ENCODE peak calls at places on chromosomes 5 and 9, in four cellular contexts. T, G, Y and P are unnamed samples.
A peak's percentile ranks its signal among the peaks of the same experiment; 100 is the strongest.

GRCh38 chr5:59840200-59840601 is 53.3 kb downstream of the PDE4D start:
- DNase-seq in T (no peak), G (no peak), Y (no peak), P (no peak)

GRCh38 chr9:131848570-131849160 is 108.8 kb upstream of the RAPGEF1 start:
- DNase-seq in T (no peak), G (no peak), Y (no peak), P (no peak)

GRCh38 chr5:82092-82491 is 9.9 kb upstream of the PLEKHG4B start:
- DNase-seq in T (no peak), G (no peak), Y (no peak), P (peak; percentile 50)

GRCh38 chr9:104694218-104694617 is at the start of gene OR13D1:
- DNase-seq in T (no peak), G (no peak), Y (no peak), P (no peak)

GRCh38 chr5:134129411-134130238 is 15.1 kb downstream of the TCF7 start:
- DNase-seq in T (no peak), G (no peak), Y (peak; percentile 60), P (no peak)

GRCh38 chr9:131812116-131812790 is 72.4 kb upstream of the RAPGEF1 start:
- DNase-seq in T (no peak), G (no peak), Y (no peak), P (no peak)

GRCh38 chr9:94805585-94805984 is 79.1 kb downstream of the AOPEP start:
- DNase-seq in T (no peak), G (no peak), Y (no peak), P (peak; percentile 92)

GRCh38 chr9:108535526-108535925 is 320.3 kb downstream of the ACTL7B start:
- DNase-seq in T (no peak), G (no peak), Y (no peak), P (no peak)

GRCh38 chr9:83472221-83472665 is 66.0 kb downstream of the FRMD3 start:
- DNase-seq in T (no peak), G (no peak), Y (no peak), P (peak; percentile 78)